ENCODE peak calls at places on chromosomes 6 and 20, in seven cellular contexts. W is astrocyte; V is SW 1271; D is fibroblast of mammary gland; I is GM23248; H is stimulated activated naive CD8-positive, alpha-beta T cell treated with anti-CD3 and anti-CD28 coated beads, Interleukin-15, Interleukin-2, amounts not matched to agents 100 U/mL and 50 U/mL, for 24 hours; Q is lower lobe of right lung. K is an unnamed sample.

GRCh38 chr20:32017711-32018251 is 7.5 kb downstream of the CCM2L start:
- DNase-seq in W (no peak), V (peak; percentile 35), D (no peak), I (no peak), H (peak; percentile 27), Q (peak; percentile 76), K (no peak)

GRCh38 chr6:121522771-121523386 is 87.4 kb downstream of the GJA1 start:
- DNase-seq in W (peak; percentile 78), V (no peak), D (peak; percentile 43), I (peak; percentile 56), H (no peak), Q (no peak), K (no peak)

GRCh38 chr6:95365454-95365853 is 211.9 kb upstream of the MANEA start:
- DNase-seq in W (no peak), V (no peak), D (no peak), I (no peak), H (no peak), Q (no peak), K (no peak)

GRCh38 chr6:168087436-168088160 is 8.6 kb upstream of the FRMD1 start:
- DNase-seq in W (no peak), V (no peak), D (no peak), I (no peak), H (no peak), Q (no peak), K (no peak)

GRCh38 chr6:14092861-14093789 is 24.4 kb upstream of the CD83 start:
- DNase-seq in W (peak; percentile 52), V (no peak), D (peak; percentile 59), I (no peak), H (no peak), Q (no peak), K (no peak)

GRCh38 chr6:1244941-1245340 is 67.0 kb upstream of the FOXQ1 start:
- DNase-seq in W (no peak), V (no peak), D (peak; percentile 14), I (peak; percentile 55), H (no peak), Q (no peak), K (no peak)

GRCh38 chr6:70413829-70414494 is 654 bp downstream of the FAM135A start:
- DNase-seq in W (no peak), V (peak; percentile 41), D (no peak), I (peak; percentile 42), H (no peak), Q (peak; percentile 49), K (no peak)

GRCh38 chr6:36149436-36149835 is 19.1 kb downstream of the MAPK13 start:
- DNase-seq in W (no peak), V (no peak), D (peak; percentile 15), I (no peak), H (no peak), Q (no peak), K (no peak)

GRCh38 chr6:34236423-34237315 is at the start of gene HMGA1:
- DNase-seq in W (peak; percentile 68), V (peak; percentile 89), D (peak; percentile 85), I (peak; percentile 95), H (peak; percentile 95), Q (peak; percentile 94), K (peak; percentile 89)

GRCh38 chr6:143335865-143336264 is 114.6 kb downstream of the ADAT2 start:
- DNase-seq in W (no peak), V (no peak), D (no peak), I (no peak), H (no peak), Q (no peak), K (no peak)

GRCh38 chr6:46979206-46979605 is 57.5 kb upstream of the ADGRF5 start:
- DNase-seq in W (no peak), V (no peak), D (no peak), I (no peak), H (no peak), Q (no peak), K (no peak)

GRCh38 chr6:16168858-16169257 is 40.0 kb downstream of the MYLIP start:
- DNase-seq in W (no peak), V (peak; percentile 36), D (peak; percentile 44), I (peak; percentile 45), H (no peak), Q (no peak), K (peak; percentile 26)

GRCh38 chr20:38214256-38214870 is 46.2 kb downstream of the KIAA1755 start:
- DNase-seq in W (no peak), V (no peak), D (no peak), I (no peak), H (no peak), Q (no peak), K (no peak)

GRCh38 chr6:128807577-128807976 is 75.4 kb upstream of the LAMA2 start:
- DNase-seq in W (peak; percentile 26), V (peak; percentile 66), D (peak; percentile 62), I (peak; percentile 64), H (no peak), Q (no peak), K (no peak)

GRCh38 chr20:36467076-36467999 is 74.0 kb upstream of the MYL9 start:
- DNase-seq in W (no peak), V (peak; percentile 60), D (peak; percentile 84), I (peak; percentile 86), H (peak; percentile 37), Q (peak; percentile 64), K (no peak)